ENCODE peak calls at places on chromosomes 6 and 20, in five cellular contexts. One of them, this sample, is unnamed.
A peak's percentile ranks its signal among the peaks of the same experiment; 100 is the strongest.

GRCh38 chr6:4369616-4370015 is 234.2 kb upstream of the ECI2 start:
- DNase-seq in IMR-90: peak; percentile 80
- DNase-seq in neuronal stem cell: no peak
- DNase-seq in H1: no peak
- DNase-seq in mesenchymal stem cell: peak; percentile 55
- DNase-seq in this sample: no peak

GRCh38 chr6:89843070-89843469 is 13.4 kb downstream of the CASP8AP2 start:
- DNase-seq in IMR-90: peak; percentile 34
- DNase-seq in neuronal stem cell: no peak
- DNase-seq in H1: no peak
- DNase-seq in mesenchymal stem cell: peak; percentile 56
- DNase-seq in this sample: no peak

GRCh38 chr20:23264545-23264944 is 86.0 kb upstream of the NXT1 start:
- DNase-seq in IMR-90: no peak
- DNase-seq in neuronal stem cell: no peak
- DNase-seq in H1: no peak
- DNase-seq in mesenchymal stem cell: no peak
- DNase-seq in this sample: no peak

GRCh38 chr20:16283307-16283706 is 289.9 kb downstream of the KIF16B start:
- DNase-seq in IMR-90: no peak
- DNase-seq in neuronal stem cell: no peak
- DNase-seq in H1: no peak
- DNase-seq in mesenchymal stem cell: no peak
- DNase-seq in this sample: no peak

GRCh38 chr6:7888587-7889357 is 21.8 kb downstream of the TXNDC5 start:
- DNase-seq in IMR-90: no peak
- DNase-seq in neuronal stem cell: no peak
- DNase-seq in H1: no peak
- DNase-seq in mesenchymal stem cell: no peak
- DNase-seq in this sample: no peak

GRCh38 chr6:154558984-154559383 is 48.5 kb upstream of the CNKSR3 start:
- DNase-seq in IMR-90: no peak
- DNase-seq in neuronal stem cell: no peak
- DNase-seq in H1: no peak
- DNase-seq in mesenchymal stem cell: no peak
- DNase-seq in this sample: no peak

GRCh38 chr6:150751296-150751695 is 114.2 kb upstream of the MTHFD1L start:
- DNase-seq in IMR-90: peak; percentile 39
- DNase-seq in neuronal stem cell: no peak
- DNase-seq in H1: no peak
- DNase-seq in mesenchymal stem cell: no peak
- DNase-seq in this sample: no peak

GRCh38 chr6:26086214-26086613 is 1.0 kb upstream of the HFE start:
- DNase-seq in IMR-90: no peak
- DNase-seq in neuronal stem cell: no peak
- DNase-seq in H1: no peak
- DNase-seq in mesenchymal stem cell: no peak
- DNase-seq in this sample: no peak

GRCh38 chr6:20334334-20334733 is 67.3 kb upstream of the E2F3 start:
- DNase-seq in IMR-90: no peak
- DNase-seq in neuronal stem cell: no peak
- DNase-seq in H1: no peak
- DNase-seq in mesenchymal stem cell: no peak
- DNase-seq in this sample: peak; percentile 54

GRCh38 chr6:89483111-89483720 is 50.3 kb downstream of the ANKRD6 start:
- DNase-seq in IMR-90: no peak
- DNase-seq in neuronal stem cell: no peak
- DNase-seq in H1: peak; percentile 62
- DNase-seq in mesenchymal stem cell: peak; percentile 7
- DNase-seq in this sample: peak; percentile 87

GRCh38 chr20:25021336-25021735 is 28.8 kb upstream of the APMAP start:
- DNase-seq in IMR-90: no peak
- DNase-seq in neuronal stem cell: no peak
- DNase-seq in H1: no peak
- DNase-seq in mesenchymal stem cell: no peak
- DNase-seq in this sample: no peak

GRCh38 chr6:137045221-137045789 is 540 bp upstream of the IL20RA start:
- DNase-seq in IMR-90: no peak
- DNase-seq in neuronal stem cell: no peak
- DNase-seq in H1: no peak
- DNase-seq in mesenchymal stem cell: no peak
- DNase-seq in this sample: no peak

GRCh38 chr20:1370548-1371110 is 22.2 kb downstream of the FKBP1A start:
- DNase-seq in IMR-90: peak; percentile 67
- DNase-seq in neuronal stem cell: no peak
- DNase-seq in H1: no peak
- DNase-seq in mesenchymal stem cell: peak; percentile 42
- DNase-seq in this sample: no peak

GRCh38 chr20:38547288-38547825 is 33.6 kb upstream of the ADIG start:
- DNase-seq in IMR-90: no peak
- DNase-seq in neuronal stem cell: no peak
- DNase-seq in H1: no peak
- DNase-seq in mesenchymal stem cell: no peak
- DNase-seq in this sample: no peak

GRCh38 chr20:21397341-21398108 is at the start of gene NKX2-4:
- DNase-seq in IMR-90: no peak
- DNase-seq in neuronal stem cell: no peak
- DNase-seq in H1: peak; percentile 66
- DNase-seq in mesenchymal stem cell: no peak
- DNase-seq in this sample: no peak

GRCh38 chr6:2956930-2957329 is 14.4 kb downstream of the SERPINB6 start:
- DNase-seq in IMR-90: no peak
- DNase-seq in neuronal stem cell: no peak
- DNase-seq in H1: no peak
- DNase-seq in mesenchymal stem cell: no peak
- DNase-seq in this sample: no peak

GRCh38 chr6:166586424-166587156 is at the start of gene RAMACL:
- DNase-seq in IMR-90: no peak
- DNase-seq in neuronal stem cell: no peak
- DNase-seq in H1: peak; percentile 70
- DNase-seq in mesenchymal stem cell: no peak
- DNase-seq in this sample: peak; percentile 75

GRCh38 chr20:46563848-46564197 is 13.4 kb upstream of the OCSTAMP start:
- DNase-seq in IMR-90: no peak
- DNase-seq in neuronal stem cell: no peak
- DNase-seq in H1: no peak
- DNase-seq in mesenchymal stem cell: no peak
- DNase-seq in this sample: no peak

GRCh38 chr20:50575869-50576720 is 65.9 kb downstream of the PTPN1 start:
- DNase-seq in IMR-90: peak; percentile 51
- DNase-seq in neuronal stem cell: peak; percentile 24
- DNase-seq in H1: peak; percentile 74
- DNase-seq in mesenchymal stem cell: peak; percentile 72
- DNase-seq in this sample: peak; percentile 64

GRCh38 chr6:144094731-144095133 is 641 bp downstream of the SF3B5 start:
- DNase-seq in IMR-90: no peak
- DNase-seq in neuronal stem cell: no peak
- DNase-seq in H1: no peak
- DNase-seq in mesenchymal stem cell: no peak
- DNase-seq in this sample: no peak

GRCh38 chr6:131640576-131640975 is 3.5 kb downstream of the ENPP3 start:
- DNase-seq in IMR-90: no peak
- DNase-seq in neuronal stem cell: no peak
- DNase-seq in H1: no peak
- DNase-seq in mesenchymal stem cell: no peak
- DNase-seq in this sample: no peak

DNA sequence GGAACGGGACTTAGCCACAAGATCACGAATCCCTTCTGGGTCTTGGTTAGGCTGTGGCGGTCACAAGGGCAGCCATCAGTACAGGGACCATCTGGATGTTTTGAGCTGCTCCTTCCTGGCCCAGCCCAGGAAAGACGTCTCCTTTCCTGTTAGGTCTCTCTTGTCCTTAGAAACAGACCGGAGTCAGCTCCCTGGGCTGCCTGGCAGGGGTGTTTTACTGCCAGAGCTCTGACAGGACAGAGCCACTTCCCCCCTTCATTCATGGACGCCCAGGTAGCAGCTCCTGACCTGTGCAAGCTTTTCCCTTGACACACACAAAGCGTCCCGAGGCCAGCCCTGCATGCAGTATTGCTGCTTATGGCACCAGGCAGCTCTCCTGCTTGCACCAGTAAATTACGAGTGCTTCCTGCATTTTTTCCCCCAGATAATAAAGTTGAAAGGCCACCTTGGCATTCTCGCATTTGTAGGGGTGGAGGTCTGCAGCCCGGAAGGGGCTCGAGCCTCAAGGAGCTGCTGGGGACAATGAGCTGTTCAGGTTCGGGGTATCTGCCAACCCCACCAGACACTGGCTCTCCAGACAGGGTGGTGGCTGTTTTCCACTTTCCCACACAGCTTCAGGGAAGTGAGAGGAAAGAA is 87.4 kb downstream of the NOL4L start:
- DNase-seq in IMR-90: no peak
- DNase-seq in neuronal stem cell: no peak
- DNase-seq in H1: no peak
- DNase-seq in mesenchymal stem cell: no peak
- DNase-seq in this sample: peak; percentile 45
- H3K27ac ChIP-seq in IMR-90: no peak overlapping the region
- H3K27ac ChIP-seq in neuronal stem cell: no peak overlapping the region
- H3K27ac ChIP-seq in H1: no peak overlapping the region
- H3K27ac ChIP-seq in mesenchymal stem cell: no peak overlapping the region
- H3K27ac ChIP-seq in this sample: no peak overlapping the region

DNA sequence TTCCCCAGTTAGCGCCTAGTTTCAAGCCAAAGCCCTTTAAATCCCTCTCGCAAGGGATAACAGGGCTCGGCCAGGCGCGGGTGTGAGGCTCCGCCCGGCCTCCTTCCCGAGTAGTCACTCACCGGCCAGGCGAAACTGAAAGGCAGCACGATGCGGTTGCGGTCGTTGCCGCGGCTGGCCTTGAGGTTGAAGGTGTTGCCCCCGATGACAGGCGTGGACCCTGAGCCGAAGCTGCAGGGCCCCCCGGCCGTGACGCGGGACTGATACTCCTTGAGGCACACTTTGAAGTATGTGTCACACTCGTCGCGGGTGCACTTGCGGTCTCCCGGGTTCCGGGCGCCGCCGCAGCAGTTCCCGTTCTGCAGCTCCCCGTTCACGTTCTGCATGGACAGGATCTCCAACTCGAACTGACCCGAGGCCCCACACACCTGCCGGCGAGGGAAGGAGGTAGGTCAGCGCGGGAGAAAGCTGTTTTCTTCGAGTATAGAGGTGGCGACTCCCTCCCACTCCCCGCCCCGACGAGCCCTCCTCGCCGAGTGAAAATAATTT is 1.1 kb downstream of the JAG1 start:
- DNase-seq in IMR-90: peak; percentile 67
- DNase-seq in neuronal stem cell: no peak
- DNase-seq in H1: peak; percentile 68
- DNase-seq in mesenchymal stem cell: peak; percentile 84
- DNase-seq in this sample: peak; percentile 69
- H3K23ac ChIP-seq in IMR-90: peak overlapping the region; percentile 95
- H3K23ac ChIP-seq in neuronal stem cell: peak overlapping the region; percentile 87
- H3K23ac ChIP-seq in H1: no peak overlapping the region
- H3K23ac ChIP-seq in mesenchymal stem cell: no peak overlapping the region
- H3K23ac ChIP-seq in this sample: peak overlapping the region; percentile 11

GRCh38 chr20:29741894-29742698 is 1515.4 kb upstream of the DEFB115 start:
- DNase-seq in IMR-90: no peak
- DNase-seq in neuronal stem cell: no peak
- DNase-seq in H1: no peak
- DNase-seq in mesenchymal stem cell: no peak
- DNase-seq in this sample: no peak

GRCh38 chr20:29741594-29741893 is 1515.9 kb upstream of the DEFB115 start:
- DNase-seq in IMR-90: no peak
- DNase-seq in neuronal stem cell: no peak
- DNase-seq in H1: no peak
- DNase-seq in mesenchymal stem cell: no peak
- DNase-seq in this sample: no peak

GRCh38 chr20:29744071-29744470 is 1513.4 kb upstream of the DEFB115 start:
- DNase-seq in IMR-90: no peak
- DNase-seq in neuronal stem cell: no peak
- DNase-seq in H1: no peak
- DNase-seq in mesenchymal stem cell: no peak
- DNase-seq in this sample: no peak

GRCh38 chr20:29742699-29743100 is 1514.8 kb upstream of the DEFB115 start:
- DNase-seq in IMR-90: no peak
- DNase-seq in neuronal stem cell: no peak
- DNase-seq in H1: no peak
- DNase-seq in mesenchymal stem cell: no peak
- DNase-seq in this sample: no peak

DNA sequence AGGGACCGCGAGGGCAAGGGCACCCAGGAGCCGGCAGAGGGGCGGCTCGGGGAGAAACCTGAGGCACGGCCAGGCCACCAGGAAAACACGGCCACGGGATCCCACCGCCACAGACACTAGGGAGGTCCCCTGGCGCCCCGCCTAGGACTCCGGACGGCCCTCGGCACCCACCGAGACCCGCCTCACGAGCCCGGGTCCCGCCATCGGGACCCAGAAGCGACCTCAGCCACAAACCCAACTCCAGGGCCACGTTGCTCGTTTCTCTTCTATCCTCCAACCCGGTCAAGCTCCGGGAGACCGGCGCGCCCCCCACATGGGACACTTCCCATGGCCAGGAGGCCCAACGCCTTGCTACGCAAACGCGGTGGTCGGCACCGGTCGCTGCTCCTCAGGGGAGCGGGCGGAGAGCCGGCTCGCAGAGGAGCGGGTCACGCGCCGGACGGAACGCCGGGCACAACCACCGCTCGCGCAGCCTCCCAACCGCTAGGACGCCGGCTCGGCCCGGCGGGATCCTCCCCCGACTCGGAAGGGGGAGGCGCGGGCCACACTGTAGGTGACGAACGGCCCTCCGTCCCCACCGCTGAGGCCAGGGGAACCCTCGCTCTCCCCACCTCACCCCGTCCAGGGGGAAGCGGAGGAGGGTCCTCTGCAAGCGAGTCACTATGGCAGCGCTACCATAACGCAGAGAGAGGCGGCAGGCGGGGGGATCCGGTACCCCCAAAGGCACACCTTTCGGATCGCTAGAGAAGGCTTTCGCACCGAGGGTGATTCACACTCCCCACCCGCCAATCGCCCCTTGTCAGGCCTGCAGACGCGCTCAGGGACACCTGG is 1514.1 kb upstream of the DEFB115 start:
- DNase-seq in IMR-90: no peak
- DNase-seq in neuronal stem cell: no peak
- DNase-seq in H1: no peak
- DNase-seq in mesenchymal stem cell: no peak
- DNase-seq in this sample: no peak
- H3K4me1 ChIP-seq in IMR-90: no peaks in the 10 kb centered on the region
- H3K4me1 ChIP-seq in neuronal stem cell: no peaks in the 10 kb centered on the region
- H3K4me1 ChIP-seq in H1: no peaks in the 10 kb centered on the region
- H3K4me1 ChIP-seq in mesenchymal stem cell: no peaks in the 10 kb centered on the region
- H3K4me1 ChIP-seq in this sample: no peaks in the 10 kb centered on the region

DNA sequence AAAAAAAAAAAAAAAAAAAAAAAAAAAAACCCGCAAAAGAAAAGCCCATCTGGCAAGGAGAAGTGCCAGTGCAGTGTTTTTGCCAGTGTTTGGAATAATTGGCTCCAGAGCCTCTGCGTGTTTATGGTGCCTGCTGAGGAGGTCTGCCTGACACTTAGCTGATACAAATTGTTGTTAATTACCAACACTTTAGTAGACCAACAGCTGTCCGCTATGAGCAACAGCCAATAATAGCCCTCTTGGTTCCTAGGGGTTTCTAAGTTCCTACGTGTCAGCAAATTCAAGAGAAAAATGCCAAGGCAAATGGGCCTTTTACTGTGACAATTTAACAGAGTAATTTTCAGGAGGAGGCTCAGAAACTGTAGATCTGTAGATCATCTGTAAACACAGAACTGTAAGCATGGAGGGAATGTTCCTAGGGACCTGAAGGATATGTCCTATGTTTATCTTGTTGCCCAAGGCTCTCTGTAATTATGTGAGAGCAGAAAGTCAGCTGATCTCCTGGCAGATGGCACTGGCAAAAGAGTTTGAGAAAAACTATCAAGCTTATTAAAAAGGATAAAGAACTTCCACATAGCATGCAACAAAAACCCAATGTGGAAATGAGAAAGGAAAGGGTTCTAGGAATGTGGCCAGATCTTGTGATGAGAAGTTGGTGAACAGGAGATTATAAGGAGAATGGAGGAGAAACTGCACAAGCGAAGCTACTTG is 157.7 kb downstream of the GJA1 start:
- DNase-seq in IMR-90: peak; percentile 11
- DNase-seq in neuronal stem cell: no peak
- DNase-seq in H1: no peak
- DNase-seq in mesenchymal stem cell: peak; percentile 56
- DNase-seq in this sample: no peak
- H3K27ac ChIP-seq in IMR-90: peak overlapping the region; percentile 68
- H3K27ac ChIP-seq in neuronal stem cell: no peak overlapping the region
- H3K27ac ChIP-seq in H1: no peak overlapping the region
- H3K27ac ChIP-seq in mesenchymal stem cell: no peak overlapping the region
- H3K27ac ChIP-seq in this sample: no peak overlapping the region

This sample was measured in mesendoderm.